ENCODE peak calls at places on chromosomes 2 and 18, in four cellular contexts. U is GM23248, N is K562, J is GM23338. Z is an unnamed sample.
A peak's percentile ranks its signal among the peaks of the same experiment; 100 is the strongest.

GRCh38 chr2:164782323-164782722 is 59.3 kb downstream of the COBLL1 start:
- DNase-seq in J (no peak), U (peak; percentile 80), N (no peak), Z (no peak)

GRCh38 chr2:26942543-26943295 is 27.7 kb upstream of the MAPRE3 start:
- DNase-seq in N (peak; percentile 83), J (peak; percentile 91), U (peak; percentile 64), Z (peak; percentile 8)

GRCh38 chr2:149860276-149860921 is 272.8 kb upstream of the MMADHC start:
- DNase-seq in U (peak; percentile 78), N (no peak), J (no peak), Z (peak; percentile 99)

GRCh38 chr2:41321341-41321740 is 726.5 kb upstream of the PKDCC start:
- DNase-seq in N (no peak), U (no peak), J (no peak), Z (no peak)

GRCh38 chr2:21261591-21261990 is 137.8 kb downstream of the TDRD15 start:
- DNase-seq in N (no peak), U (no peak), J (no peak), Z (no peak)

GRCh38 chr2:112848833-112849232 is 12.3 kb upstream of the IL1B start:
- DNase-seq in U (no peak), N (no peak), J (no peak), Z (no peak)

GRCh38 chr2:71611781-71612545 is 158.6 kb downstream of the DYSF start:
- DNase-seq in N (no peak), U (no peak), J (no peak), Z (no peak)

GRCh38 chr2:104582471-104582870 is 271.4 kb upstream of the POU3F3 start:
- DNase-seq in J (no peak), N (no peak), U (no peak), Z (no peak)

GRCh38 chr2:42342061-42342794 is 18.8 kb downstream of the COX7A2L start:
- DNase-seq in U (peak; percentile 97), J (peak; percentile 44), N (no peak), Z (peak; percentile 89)

GRCh38 chr2:160910681-160911080 is 249.5 kb upstream of the TANK start:
- DNase-seq in J (no peak), U (peak; percentile 95), N (no peak), Z (peak; percentile 77)

GRCh38 chr2:129636692-129637091 is 342.8 kb upstream of the RAB6C start:
- DNase-seq in N (no peak), J (no peak), U (no peak), Z (no peak)

GRCh38 chr2:31440764-31441163 is 26.2 kb upstream of the XDH start:
- DNase-seq in J (no peak), N (no peak), U (peak; percentile 88), Z (peak; percentile 95)

GRCh38 chr2:57314682-57315081 is 731.9 kb upstream of the VRK2 start:
- DNase-seq in U (no peak), J (no peak), N (no peak), Z (no peak)

GRCh38 chr2:28423856-28424605 is 31.4 kb downstream of the FOSL2 start:
- DNase-seq in J (no peak), N (no peak), U (no peak), Z (peak; percentile 47)

GRCh38 chr18:6638470-6638869 is 91.0 kb upstream of the ARHGAP28 start:
- DNase-seq in J (no peak), U (no peak), N (no peak), Z (no peak)

GRCh38 chr18:57455576-57456129 is 20.5 kb downstream of the ONECUT2 start:
- DNase-seq in J (no peak), N (no peak), U (no peak), Z (no peak)

GRCh38 chr18:48733854-48734253 is 195.0 kb downstream of the CTIF start:
- DNase-seq in U (no peak), N (no peak), J (no peak), Z (no peak)

GRCh38 chr18:55586841-55587240 is 1.2 kb downstream of the TCF4 start:
- DNase-seq in N (no peak), U (peak; percentile 68), J (no peak), Z (peak; percentile 67)

GRCh38 chr18:37381554-37381953 is 184.0 kb downstream of the CELF4 start:
- DNase-seq in N (no peak), U (no peak), J (peak; percentile 20), Z (no peak)

GRCh38 chr2:38115216-38116012 is 39.5 kb upstream of the CYP1B1 start:
- DNase-seq in J (peak; percentile 92), N (peak; percentile 81), U (peak; percentile 71), Z (no peak)

GRCh38 chr2:186349508-186349907 is 136.6 kb upstream of the ZC3H15 start:
- DNase-seq in U (peak; percentile 80), N (no peak), J (no peak), Z (peak; percentile 87)

GRCh38 chr2:45709137-45709536 is 57.7 kb downstream of the PRKCE start:
- DNase-seq in U (no peak), J (no peak), N (no peak), Z (no peak)

DNA sequence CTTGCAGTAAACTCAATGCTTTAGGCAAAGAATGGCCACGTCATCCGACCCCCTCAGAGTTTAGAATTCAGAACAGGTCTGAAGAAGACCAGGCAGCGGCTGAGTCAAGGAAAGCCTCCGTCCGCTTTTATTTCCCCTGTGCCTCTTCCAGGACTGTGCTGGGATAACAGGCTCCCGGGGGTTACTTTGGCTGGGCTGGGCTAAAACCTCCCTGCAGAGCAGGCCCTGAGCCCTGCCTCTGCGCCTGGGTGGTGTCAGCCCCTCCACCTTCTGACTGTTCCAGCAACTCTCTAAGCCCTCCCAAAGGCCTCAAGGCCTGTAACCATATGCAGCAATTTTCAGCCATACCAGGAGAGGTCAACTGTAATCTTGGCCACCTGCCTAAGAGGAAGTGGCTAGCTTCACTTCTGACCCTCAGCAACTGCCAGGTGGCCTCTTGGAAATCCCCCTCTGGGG is 166.5 kb downstream of the RPIA start:
- DNase-seq in N (no peak), U (no peak), J (peak; percentile 46), Z (peak; percentile 12)
- H3K4me1 ChIP-seq in N (peaks cover 3% of the 10 kb centered on the region), U (no peaks in the 10 kb centered on the region), J (peaks cover 21% of the 10 kb centered on the region), Z (peaks cover 6% of the 10 kb centered on the region)

GRCh38 chr2:60738679-60739078 is 17.4 kb upstream of the PAPOLG start:
- DNase-seq in U (no peak), J (no peak), N (no peak), Z (no peak)

GRCh38 chr2:60739156-60739555 is 16.9 kb upstream of the PAPOLG start:
- DNase-seq in N (no peak), U (no peak), J (no peak), Z (no peak)

GRCh38 chr2:60741588-60741987 is 14.5 kb upstream of the PAPOLG start:
- DNase-seq in U (no peak), J (peak; percentile 19), N (no peak), Z (no peak)

GRCh38 chr2:60735496-60736250 is 20.4 kb upstream of the PAPOLG start:
- DNase-seq in J (peak; percentile 74), U (peak; percentile 20), N (peak; percentile 13), Z (no peak)
- TF ChIP-seq EZH2 in J (no peak), U (no peak), N (no peak), Z (no peak)

GRCh38 chr2:233184669-233185068 is 66.8 kb upstream of the ATG16L1 start:
- DNase-seq in U (peak; percentile 18), J (no peak), N (no peak), Z (no peak)

GRCh38 chr2:233179848-233180368 is 71.6 kb upstream of the ATG16L1 start:
- DNase-seq in N (peak; percentile 69), J (no peak), U (no peak), Z (no peak)

GRCh38 chr2:233183869-233184418 is 67.5 kb upstream of the ATG16L1 start:
- DNase-seq in N (no peak), U (no peak), J (no peak), Z (no peak)

GRCh38 chr2:233174131-233174530 is 77.3 kb upstream of the ATG16L1 start:
- DNase-seq in N (no peak), J (no peak), U (no peak), Z (no peak)

GRCh38 chr2:233178994-233179847 is 72.3 kb upstream of the ATG16L1 start:
- DNase-seq in U (no peak), J (no peak), N (peak; percentile 29), Z (peak; percentile 15)
- H3K4me2 ChIP-seq in U (no peak overlapping the region), J (no peak overlapping the region), N (peak overlapping the region; percentile 87), Z (no peak overlapping the region)

GRCh38 chr18:74420491-74420890 is 36.6 kb downstream of the DIPK1C start:
- DNase-seq in U (no peak), J (no peak), N (no peak), Z (no peak)
- H3K4me1 ChIP-seq in U (no peaks in the 10 kb centered on the region), J (no peaks in the 10 kb centered on the region), N (no peaks in the 10 kb centered on the region), Z (no peaks in the 10 kb centered on the region)

DNA sequence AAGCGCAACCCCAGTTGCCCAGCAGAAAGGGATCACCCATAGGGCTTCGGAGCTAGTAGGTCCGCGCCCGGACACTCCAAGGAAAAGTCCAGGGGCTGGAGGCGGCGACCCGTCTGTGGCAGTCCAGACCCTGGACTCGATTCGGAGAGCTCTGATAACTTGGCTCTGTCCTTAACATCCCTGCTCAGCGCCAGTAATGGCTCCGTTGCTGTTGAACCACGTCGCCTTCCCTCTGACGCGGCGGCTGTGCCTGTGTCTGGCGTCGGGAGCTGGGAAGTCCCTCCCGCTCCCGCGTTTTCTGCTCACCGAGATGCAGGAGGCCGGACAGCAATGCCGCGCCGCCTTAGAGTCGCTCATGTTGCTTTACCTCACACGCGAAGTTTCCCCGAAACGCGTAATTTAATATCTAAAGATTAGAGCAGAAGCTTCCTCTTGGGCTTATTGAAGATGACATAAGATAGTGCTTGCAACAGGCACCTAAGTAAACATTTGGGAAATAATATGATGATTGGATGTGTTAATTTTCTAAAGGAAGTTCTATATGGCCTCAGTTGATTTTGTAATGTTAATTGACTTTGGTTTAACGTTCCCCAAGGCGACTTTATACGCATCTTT is 1.3 kb upstream of the ZBTB14 start:
- DNase-seq in U (peak; percentile 96), N (peak; percentile 53), J (peak; percentile 94), Z (peak; percentile 76)
- TF ChIP-seq EZH2 in U (no peak), N (no peak), J (no peak), Z (no peak)

GRCh38 chr2:33495683-33496082 is 19.2 kb downstream of the RASGRP3 start:
- DNase-seq in J (no peak), N (no peak), U (no peak), Z (no peak)
- H3K4me2 ChIP-seq in J (no peak overlapping the region), N (no peak overlapping the region), U (peak overlapping the region; percentile 14), Z (no peak overlapping the region)

GRCh38 chr18:3305933-3306332 is 44.0 kb downstream of the MYL12B start:
- DNase-seq in J (no peak), U (peak; percentile 41), N (no peak), Z (peak; percentile 75)
- H3K4me1 ChIP-seq in J (peaks cover 16% of the 10 kb centered on the region), U (peaks cover 17% of the 10 kb centered on the region), N (peaks cover 3% of the 10 kb centered on the region), Z (peaks cover 17% of the 10 kb centered on the region)

GRCh38 chr2:118853129-118853640 is 5.7 kb upstream of the EN1 start:
- DNase-seq in N (no peak), J (no peak), U (no peak), Z (no peak)
- TF ChIP-seq EZH2 in N (no peak), J (peak; percentile 90), U (no peak), Z (peak; percentile 39)

Z was measured in astrocyte.